ENCODE peak calls at places on chromosomes 4 and X, in eight cellular contexts. W is heart right ventricle, B is IMR-90, G is A549, P is uterus, J is K562, T is fibroblast of lung, A is esophagus squamous epithelium. X is an unnamed sample.

GRCh38 chrX:133384454-133384853 is 30.8 kb downstream of the GPC4 start:
- DNase-seq in A (no peak), T (no peak), G (no peak), J (no peak), W (no peak), B (no peak), P (no peak), X (no peak)

GRCh38 chr4:87896020-87896621 is 63.4 kb downstream of the MEPE start:
- DNase-seq in J (no peak), B (peak), A (no peak), P (no peak), G (peak), W (no peak), T (peak), X (peak)

GRCh38 chrX:3230496-3230895 is 116.0 kb downstream of the MXRA5 start:
- DNase-seq in A (no peak), P (no peak), B (peak), G (no peak), J (no peak), W (no peak), T (peak), X (no peak)

GRCh38 chr4:122827899-122828601 is 1.4 kb downstream of the FGF2 start:
- DNase-seq in W (no peak), P (peak), G (peak), T (peak), B (peak), J (peak), A (no peak), X (no peak)

GRCh38 chr4:23382880-23383279 is 507.0 kb downstream of the PPARGC1A start:
- DNase-seq in W (no peak), G (no peak), J (no peak), A (no peak), B (peak), P (no peak), T (peak), X (peak)

GRCh38 chr4:8351931-8352367 is 82.4 kb downstream of the HTRA3 start:
- DNase-seq in P (peak), W (no peak), T (peak), B (peak), J (no peak), A (no peak), G (no peak), X (no peak)

GRCh38 chrX:50198348-50198747 is 2.5 kb downstream of the AKAP4 start:
- DNase-seq in P (no peak), A (no peak), T (no peak), B (no peak), W (no peak), J (peak), G (no peak), X (no peak)

GRCh38 chr4:153713840-153714239 is 29.8 kb downstream of the TLR2 start:
- DNase-seq in P (no peak), W (no peak), G (no peak), A (no peak), B (peak), T (peak), J (no peak), X (peak)

GRCh38 chrX:150569155-150569477 is 695 bp downstream of the MTM1 start:
- DNase-seq in P (no peak), T (no peak), G (no peak), J (no peak), W (peak), B (peak), A (no peak), X (no peak)

GRCh38 chr4:56648245-56649151 is 32.6 kb downstream of the HOPX start:
- DNase-seq in P (no peak), B (no peak), J (no peak), A (no peak), T (peak), G (no peak), W (no peak), X (no peak)

GRCh38 chrX:108947205-108947604 is 210.8 kb upstream of the IRS4 start:
- DNase-seq in W (no peak), T (no peak), J (no peak), P (no peak), G (no peak), B (no peak), A (no peak), X (no peak)

GRCh38 chrX:147174596-147174995 is 360.1 kb upstream of the CXorf51A start:
- DNase-seq in G (no peak), T (no peak), W (no peak), B (no peak), P (no peak), J (no peak), A (no peak), X (no peak)

GRCh38 chr4:168769416-168769815 is 240.6 kb downstream of the CBR4 start:
- DNase-seq in T (peak), A (no peak), B (peak), G (no peak), W (no peak), P (peak), J (no peak), X (no peak)

GRCh38 chrX:3393581-3394111 is 47.2 kb upstream of the MXRA5 start:
- DNase-seq in T (peak), G (no peak), J (no peak), W (no peak), B (no peak), A (no peak), P (no peak), X (no peak)

GRCh38 chr4:37054670-37055069 is 189.9 kb upstream of the NWD2 start:
- DNase-seq in P (no peak), B (no peak), J (no peak), W (no peak), T (no peak), G (no peak), A (no peak), X (no peak)

GRCh38 chrX:111823068-111823467 is 52.9 kb upstream of the TRPC5OS start:
- DNase-seq in A (no peak), T (no peak), J (peak), P (no peak), B (peak), G (peak), W (no peak), X (no peak)

GRCh38 chr4:89152972-89153371 is 41.6 kb downstream of the TIGD2 start:
- DNase-seq in W (no peak), B (no peak), A (no peak), P (no peak), T (peak), G (no peak), J (no peak), X (no peak)

GRCh38 chrX:154526901-154527675 is 11.1 kb upstream of the FAM3A start:
- DNase-seq in A (no peak), B (peak), G (no peak), W (peak), T (peak), P (peak), J (peak), X (no peak)

GRCh38 chrX:97400492-97400891 is 516.8 kb downstream of the RPA4 start:
- DNase-seq in J (no peak), T (no peak), W (no peak), P (no peak), B (no peak), A (no peak), G (no peak), X (no peak)

GRCh38 chr4:143281507-143282169 is 55.0 kb upstream of the GAB1 start:
- DNase-seq in P (no peak), B (peak), T (no peak), J (no peak), G (no peak), W (no peak), A (no peak), X (no peak)

GRCh38 chr4:88792268-88792781 is 94.7 kb upstream of the NAP1L5 start:
- DNase-seq in G (peak), P (no peak), B (peak), J (no peak), T (peak), W (no peak), A (no peak), X (peak)

GRCh38 chrX:70087857-70088256 is 25.6 kb downstream of the OTUD6A start:
- DNase-seq in P (no peak), A (no peak), W (no peak), G (no peak), B (peak), J (no peak), T (no peak), X (no peak)

GRCh38 chr4:2465032-2465431 is 3.9 kb upstream of the RNF4 start:
- DNase-seq in J (no peak), T (no peak), B (no peak), G (no peak), P (no peak), A (no peak), W (no peak), X (no peak)

GRCh38 chr4:2332201-2332975 is 70.5 kb upstream of the MXD4 start:
- DNase-seq in J (no peak), B (no peak), W (no peak), A (no peak), T (no peak), P (no peak), G (no peak), X (no peak)

DNA sequence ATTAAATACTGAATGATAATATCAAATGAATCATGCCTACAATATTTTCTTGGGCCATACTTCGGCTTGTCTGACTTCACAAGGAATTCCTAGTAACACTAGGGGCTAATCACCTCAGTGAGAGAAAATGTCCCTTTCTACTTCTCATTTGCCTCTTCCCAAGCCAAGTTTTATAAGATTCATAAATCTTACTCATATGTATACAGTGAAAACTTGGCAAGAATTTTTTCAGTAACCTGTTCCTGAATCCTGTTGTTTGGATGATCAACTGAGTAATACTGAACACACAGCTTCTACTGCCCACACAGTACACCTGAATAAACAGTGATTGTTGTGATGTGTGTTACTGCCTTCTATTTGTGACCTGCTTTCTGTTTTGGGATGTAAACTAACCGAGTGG is 16.5 kb downstream of the TMPRSS11E start:
- DNase-seq in T (peak), B (peak), G (no peak), P (no peak), J (no peak), W (no peak), A (no peak), X (peak)
- H3K27ac ChIP-seq in T (no peak), B (no peak), G (no peak), P (no peak), J (no peak), W (no peak), A (no peak), X (peak)

DNA sequence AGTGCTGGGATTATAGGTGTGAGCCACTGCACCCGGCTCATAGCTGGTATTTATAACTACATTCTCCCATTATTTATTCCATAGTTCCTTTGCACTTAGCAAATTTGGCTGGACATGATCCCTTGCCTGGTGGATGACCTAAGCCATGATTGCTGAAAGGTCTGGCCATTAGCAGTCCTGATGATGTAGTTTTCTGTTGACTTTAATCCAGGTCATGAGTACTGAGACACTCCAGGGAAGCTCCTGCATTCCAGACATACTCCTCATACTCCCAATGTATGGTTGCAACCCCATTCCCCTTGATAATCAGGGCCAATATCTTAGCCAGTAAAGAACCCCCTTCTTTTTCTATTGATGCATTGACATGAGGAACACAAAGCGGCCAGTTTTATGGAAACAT is 24.4 kb upstream of the MGST2 start:
- DNase-seq in P (no peak), T (peak), A (no peak), G (peak), B (peak), W (no peak), J (no peak), X (no peak)
- H3K27ac ChIP-seq in P (no peak), T (no peak), A (no peak), G (peak), B (no peak), W (no peak), J (no peak), X (peak)

DNA sequence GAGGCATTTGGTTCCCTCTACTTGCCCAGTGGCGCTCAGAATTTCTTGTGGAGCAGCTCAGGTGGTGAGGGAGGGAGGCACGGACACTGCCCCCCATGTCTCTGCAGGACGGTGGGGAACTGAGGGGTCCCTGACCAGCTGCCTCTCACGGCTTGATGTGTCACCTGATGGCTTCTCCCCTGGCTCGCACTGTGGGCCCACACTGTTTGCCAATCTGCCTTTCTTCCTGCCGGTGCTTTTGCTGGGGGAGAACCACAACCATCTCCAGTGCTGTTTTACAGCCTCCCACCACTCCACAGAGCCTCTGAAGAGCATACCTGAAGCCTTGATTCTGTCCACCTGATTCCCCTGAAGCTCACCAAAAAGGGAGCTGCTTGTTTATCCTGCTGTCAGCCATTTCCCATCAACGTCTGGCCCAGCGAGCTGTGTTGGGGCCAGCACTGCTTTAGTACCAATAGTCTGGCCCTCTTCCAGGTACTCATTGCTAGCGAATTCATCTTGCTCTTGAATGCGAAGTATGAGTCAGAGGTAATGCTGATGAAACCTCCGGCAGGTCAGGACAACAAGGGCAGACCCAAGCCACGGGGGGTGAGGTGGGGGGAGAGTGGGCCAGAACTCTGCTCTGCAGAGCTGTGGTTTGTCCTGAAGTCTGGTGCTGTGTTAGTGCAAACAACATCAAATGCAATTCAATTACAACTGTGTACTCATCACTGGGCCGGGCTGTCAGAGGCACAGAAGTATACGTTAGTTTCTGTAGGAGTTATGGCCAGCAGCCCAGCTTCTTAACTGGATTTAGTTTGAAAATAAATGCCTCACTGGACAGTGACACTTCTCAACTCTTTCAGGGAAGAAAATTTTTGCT is 208.3 kb upstream of the JADE1 start:
- DNase-seq in J (peak), G (peak), A (no peak), B (peak), W (peak), P (peak), T (peak), X (peak)
- H3K27ac ChIP-seq in J (peak), G (peak), A (peak), B (peak), W (peak), P (peak), T (peak), X (peak)

GRCh38 chr4:38647096-38647819 is 16.7 kb upstream of the KLF3 start:
- DNase-seq in B (no peak), A (no peak), W (no peak), J (no peak), G (no peak), T (peak), P (no peak), X (no peak)

GRCh38 chr4:38656111-38656510 is 7.9 kb upstream of the KLF3 start:
- DNase-seq in J (no peak), T (no peak), P (no peak), W (no peak), G (no peak), A (no peak), B (no peak), X (no peak)

GRCh38 chr4:38654273-38654672 is 9.7 kb upstream of the KLF3 start:
- DNase-seq in W (no peak), J (no peak), B (no peak), P (no peak), T (no peak), A (no peak), G (no peak), X (no peak)

GRCh38 chr4:38644201-38644600 is 19.8 kb upstream of the KLF3 start:
- DNase-seq in B (no peak), J (no peak), W (no peak), A (no peak), T (no peak), P (no peak), G (no peak), X (no peak)

GRCh38 chr4:38650133-38650532 is 13.9 kb upstream of the KLF3 start:
- DNase-seq in B (no peak), P (no peak), G (no peak), T (no peak), J (no peak), A (no peak), W (no peak), X (no peak)
- H3K27ac ChIP-seq in B (no peak), P (no peak), G (no peak), T (no peak), J (no peak), A (no peak), W (no peak), X (no peak)

DNA sequence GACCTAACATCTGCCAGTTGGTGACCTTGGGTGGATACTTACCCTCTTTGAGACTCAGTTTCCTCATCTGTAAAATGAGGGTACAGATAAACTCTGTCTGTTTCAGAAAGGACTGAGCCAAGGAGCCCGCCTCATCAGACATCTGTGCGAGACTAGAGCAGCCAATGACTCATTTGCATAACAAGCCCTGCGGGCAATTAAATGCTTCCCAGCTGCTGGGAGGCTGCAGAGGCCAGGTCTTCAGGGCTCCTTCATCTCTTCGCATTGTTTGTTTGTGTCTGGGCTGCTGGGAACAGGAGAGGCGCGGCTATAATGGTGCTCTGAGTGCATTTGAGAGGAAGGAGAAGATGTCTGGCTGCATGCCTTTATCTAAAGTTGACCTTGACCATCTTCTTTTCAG is 85.0 kb downstream of the ADRA2C start:
- DNase-seq in A (no peak), P (no peak), T (peak), B (peak), W (no peak), G (no peak), J (no peak), X (no peak)
- H3K27ac ChIP-seq in A (no peak), P (no peak), T (no peak), B (no peak), W (no peak), G (no peak), J (no peak), X (no peak)

GRCh38 chr4:94548571-94548970 is 96.8 kb downstream of the PDLIM5 start:
- DNase-seq in G (peak), W (no peak), P (peak), J (peak), A (no peak), T (peak), B (peak), X (peak)

GRCh38 chr4:94551616-94552564 is 100.1 kb downstream of the PDLIM5 start:
- DNase-seq in J (no peak), A (no peak), P (no peak), T (peak), G (no peak), B (peak), W (no peak), X (no peak)

GRCh38 chr4:94550851-94551250 is 99.1 kb downstream of the PDLIM5 start:
- DNase-seq in B (no peak), J (no peak), T (no peak), P (no peak), G (no peak), A (no peak), W (no peak), X (no peak)

GRCh38 chr4:94546949-94547348 is 95.2 kb downstream of the PDLIM5 start:
- DNase-seq in W (no peak), P (no peak), G (no peak), A (no peak), J (no peak), B (no peak), T (no peak), X (no peak)

GRCh38 chr4:94550352-94550751 is 98.6 kb downstream of the PDLIM5 start:
- DNase-seq in A (no peak), P (no peak), G (no peak), W (no peak), B (no peak), J (peak), T (peak), X (no peak)
- H3K27ac ChIP-seq in A (no peak), P (peak), G (no peak), W (peak), B (no peak), J (peak), T (no peak), X (no peak)